ENCODE peak calls at places on chromosomes 11 and 22, in ten cellular contexts. A is transverse colon, F is fibroblast of villous mesenchyme, U is fibroblast of the aortic adventitia, I is heart right ventricle, S is psoas muscle, B is cardiac muscle cell, J is astrocyte of the cerebellum, W is prostate gland, G is colonic mucosa. T is an unnamed sample.

GRCh38 chr11:124946735-124947141 is 7.3 kb upstream of the CCDC15 start:
- DNase-seq in F (peak; percentile 11), G (no peak), A (no peak), S (no peak), J (no peak), W (no peak), U (peak; percentile 77), I (no peak), B (no peak), T (peak; percentile 64)

GRCh38 chr11:8808226-8808585 is 102.8 kb upstream of the AKIP1 start:
- DNase-seq in I (no peak), W (no peak), U (no peak), B (peak; percentile 24), S (no peak), J (no peak), G (peak; percentile 37), A (no peak), F (peak; percentile 56), T (no peak)

GRCh38 chr11:113373306-113373705 is 14.3 kb upstream of the ANKK1 start:
- DNase-seq in S (no peak), F (peak; percentile 23), B (no peak), W (no peak), U (peak; percentile 35), I (no peak), A (no peak), G (no peak), J (no peak), T (peak; percentile 69)

GRCh38 chr22:36253523-36254490 is 874 bp downstream of the APOL1 start:
- DNase-seq in W (peak; percentile 33), A (peak; percentile 58), G (no peak), U (peak; percentile 58), I (no peak), F (peak; percentile 46), S (peak; percentile 44), B (no peak), J (no peak), T (peak; percentile 62)

GRCh38 chr22:31085493-31085824 is 4.3 kb downstream of the SMTN start:
- DNase-seq in F (no peak), U (no peak), B (no peak), J (no peak), A (peak; percentile 45), W (no peak), I (peak; percentile 56), G (peak; percentile 38), S (peak; percentile 27), T (no peak)

GRCh38 chr11:112780351-112781043 is 180.7 kb upstream of the NCAM1 start:
- DNase-seq in I (peak; percentile 61), F (no peak), S (peak; percentile 67), A (no peak), U (peak; percentile 77), G (no peak), W (no peak), J (peak; percentile 62), B (no peak), T (peak; percentile 61)

GRCh38 chr11:73164803-73165542 is 22.9 kb upstream of the FCHSD2 start:
- DNase-seq in F (no peak), A (no peak), S (no peak), I (no peak), B (no peak), U (no peak), J (no peak), W (no peak), G (no peak), T (no peak)

GRCh38 chr11:22730319-22730718 is 63.9 kb downstream of the GAS2 start:
- DNase-seq in F (no peak), B (peak; percentile 34), J (no peak), A (no peak), I (no peak), U (no peak), G (no peak), W (no peak), S (no peak), T (peak; percentile 1)

GRCh38 chr11:122784325-122785155 is 53.8 kb upstream of the CRTAM start:
- DNase-seq in U (peak; percentile 93), J (peak; percentile 70), A (no peak), B (peak; percentile 16), I (no peak), F (peak; percentile 96), S (peak; percentile 25), W (no peak), G (no peak), T (peak; percentile 99)

GRCh38 chr22:49367016-49367697 is 460.5 kb downstream of the BRD1 start:
- DNase-seq in J (no peak), I (no peak), W (no peak), S (no peak), A (no peak), U (no peak), G (peak; percentile 6), F (no peak), B (peak; percentile 57), T (no peak)

GRCh38 chr22:49368976-49369725 is 458.5 kb downstream of the BRD1 start:
- DNase-seq in U (no peak), A (no peak), F (no peak), B (no peak), W (no peak), I (no peak), S (no peak), G (peak; percentile 14), J (no peak), T (no peak)

GRCh38 chr22:49366437-49366836 is 461.2 kb downstream of the BRD1 start:
- DNase-seq in B (no peak), I (no peak), A (no peak), F (no peak), G (no peak), U (no peak), W (no peak), J (no peak), S (no peak), T (no peak)

GRCh38 chr22:49369726-49370717 is 457.7 kb downstream of the BRD1 start:
- DNase-seq in W (no peak), G (peak; percentile 11), U (no peak), S (no peak), I (no peak), B (no peak), A (no peak), F (no peak), J (no peak), T (no peak)

DNA sequence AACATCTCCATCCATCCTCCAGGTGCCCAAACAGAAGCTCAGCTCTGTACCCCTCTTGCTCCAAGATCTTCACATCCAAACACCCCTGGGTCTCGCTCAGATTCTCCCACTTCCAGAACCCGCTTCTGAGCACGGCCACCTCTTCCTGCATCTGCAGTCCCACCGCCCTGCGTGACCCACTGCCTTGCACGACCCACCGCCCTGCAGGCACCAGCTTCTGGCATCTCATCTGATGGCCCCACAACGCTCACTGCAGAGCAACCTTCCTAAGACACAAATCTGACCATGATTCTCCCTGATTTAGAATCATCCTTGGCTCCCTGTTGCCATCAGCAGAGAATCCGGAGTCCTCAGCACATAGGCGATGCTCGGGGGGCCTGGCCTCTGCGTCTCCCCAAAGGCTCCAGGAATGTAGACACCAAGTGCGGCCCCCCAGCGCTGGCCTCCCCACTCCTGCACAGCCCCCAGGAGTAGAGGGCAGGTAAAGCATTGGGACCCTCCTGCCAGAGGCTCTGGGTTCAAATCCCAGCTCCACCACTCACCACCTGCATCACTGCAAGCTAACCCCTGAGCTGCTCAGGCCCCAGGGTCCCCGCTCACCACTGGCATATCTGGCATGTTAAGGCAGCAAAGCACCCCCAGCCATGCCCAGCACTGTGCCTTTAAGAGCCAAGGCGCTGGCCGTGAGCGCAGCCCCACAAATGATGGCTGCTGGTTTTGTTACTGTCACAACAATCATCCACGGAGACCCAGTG is 459.3 kb downstream of the BRD1 start:
- DNase-seq in F (no peak), G (peak; percentile 2), B (no peak), W (no peak), I (no peak), S (no peak), J (no peak), A (no peak), U (no peak), T (no peak)
- H3K4me3 ChIP-seq in F (no peak overlapping the region), G (no peak overlapping the region), B (no peak overlapping the region), W (no peak overlapping the region), I (no peak overlapping the region), S (peak overlapping the region; percentile 28), J (no peak overlapping the region), A (no peak overlapping the region), U (no peak overlapping the region), T (no peak overlapping the region)

DNA sequence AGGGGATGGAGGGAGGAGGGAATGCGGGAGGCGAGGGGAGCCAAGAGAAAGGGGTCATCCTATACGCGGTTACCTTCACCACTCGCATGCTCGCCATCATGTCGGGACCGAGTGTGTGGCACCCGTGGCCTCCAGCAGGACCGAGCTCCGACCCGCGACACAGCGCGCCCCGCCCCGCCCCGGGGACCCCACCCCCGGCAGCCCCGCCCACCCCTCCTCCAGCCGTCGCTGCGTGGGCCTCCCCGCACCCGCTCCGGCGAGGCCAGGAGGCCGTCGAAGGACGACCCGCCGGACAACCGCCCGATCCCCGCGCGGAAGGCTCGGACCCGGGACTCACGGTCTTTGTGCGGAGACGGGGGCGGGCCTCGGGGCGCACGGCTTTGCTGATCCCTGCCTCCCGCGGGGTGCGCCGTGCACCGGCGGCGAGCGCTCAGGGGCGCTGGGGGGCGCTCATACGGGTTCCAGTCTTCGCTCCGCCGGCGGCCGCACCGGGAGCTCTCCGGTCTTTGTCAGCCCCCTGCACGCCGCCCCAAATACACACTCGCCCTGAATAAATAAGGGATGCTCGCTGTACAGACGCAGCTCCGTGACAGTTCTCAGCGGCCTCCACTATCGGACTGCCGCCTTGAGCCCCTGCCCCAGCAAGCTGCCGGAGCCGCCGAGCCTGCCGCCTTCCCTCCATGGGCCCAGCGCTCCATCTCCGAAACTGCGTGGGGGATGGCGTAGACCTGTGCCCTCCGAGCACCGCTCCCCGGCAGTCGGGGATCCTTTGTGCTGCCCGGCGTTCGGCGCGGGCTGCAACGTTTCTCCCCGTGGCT is at the start of gene UBE2L6:
- DNase-seq in A (peak; percentile 87), G (peak; percentile 74), F (peak; percentile 29), W (peak; percentile 70), B (peak; percentile 88), S (peak; percentile 50), I (peak; percentile 67), U (peak; percentile 3), J (peak; percentile 40), T (peak; percentile 18)
- TF ChIP-seq CTCF in A (no peak), G (no peak), F (no peak), W (peak; percentile 89), B (no peak), S (no peak), I (peak; percentile 89), U (peak; percentile 35), J (no peak), T (no peak)

DNA sequence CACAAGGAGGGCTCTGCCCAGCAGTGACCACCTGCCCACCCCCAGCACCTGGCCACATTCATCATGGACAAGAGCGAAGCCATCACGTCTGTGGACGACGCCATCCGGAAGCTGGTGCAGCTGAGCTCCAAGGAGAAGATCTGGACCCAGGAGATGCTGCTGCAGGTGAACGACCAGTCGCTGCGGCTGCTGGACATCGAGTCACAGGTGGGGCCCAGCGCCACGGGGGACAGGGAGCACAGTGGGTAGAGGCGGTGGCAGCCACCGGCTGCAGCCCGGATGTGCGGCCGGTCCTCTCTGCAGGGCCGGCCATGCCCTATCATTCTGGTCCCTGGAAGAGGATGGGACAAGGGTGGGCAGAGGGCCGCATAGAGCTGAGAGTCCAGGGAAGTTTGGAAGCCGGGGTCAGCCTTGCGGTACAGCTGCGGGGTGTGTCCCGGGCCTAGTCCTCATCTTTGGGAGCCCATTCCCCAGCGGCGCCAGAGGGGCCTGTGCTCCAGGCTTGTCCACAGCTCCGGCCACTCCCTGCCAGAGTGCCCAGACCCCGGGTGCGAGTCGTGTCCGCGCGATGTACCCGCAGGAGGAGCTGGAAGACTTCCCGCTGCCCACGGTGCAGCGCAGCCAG is 14.1 kb downstream of the EPS8L2 start:
- DNase-seq in F (no peak), A (no peak), I (no peak), S (no peak), B (no peak), G (no peak), U (no peak), W (no peak), J (no peak), T (no peak)
- H3K4me3 ChIP-seq in F (no peak overlapping the region), A (no peak overlapping the region), I (no peak overlapping the region), S (peak overlapping the region; percentile 38), B (no peak overlapping the region), G (no peak overlapping the region), U (no peak overlapping the region), W (no peak overlapping the region), J (no peak overlapping the region), T (no peak overlapping the region)

GRCh38 chr11:38019072-38019775 is 1421.2 kb upstream of the RAG2 start:
- DNase-seq in A (no peak), B (no peak), F (no peak), G (no peak), J (no peak), U (no peak), I (no peak), S (no peak), W (no peak), T (no peak)
- TF ChIP-seq CTCF in A (no peak), B (peak; percentile 10), F (no peak), G (no peak), J (peak; percentile 5), U (no peak), I (no peak), S (no peak), W (no peak), T (no peak)